ENCODE peak calls at places on chromosome 19, in five cellular contexts. H is fibroblast of villous mesenchyme, U is pancreas, N is esophagus squamous epithelium, Y is thyroid gland. D is an unnamed sample.

GRCh38 chr19:40274585-40275544 is 10.3 kb downstream of the AKT2 start:
- DNase-seq in H (no peak), Y (peak), U (no peak), N (no peak), D (no peak)

GRCh38 chr19:38298841-38299680 is 5.0 kb upstream of the C19orf33 start:
- DNase-seq in H (peak), Y (no peak), U (no peak), N (no peak), D (no peak)

GRCh38 chr19:46697142-46697960 is 19.6 kb downstream of the PRKD2 start:
- DNase-seq in Y (peak), U (peak), H (peak), N (no peak), D (no peak)

GRCh38 chr19:17982430-17982829 is 15.5 kb downstream of the KCNN1 start:
- DNase-seq in Y (no peak), N (no peak), U (no peak), H (no peak), D (no peak)

GRCh38 chr19:32020538-32020937 is 324.9 kb upstream of the ZNF507 start:
- DNase-seq in U (no peak), H (no peak), N (no peak), Y (no peak), D (no peak)

GRCh38 chr19:51687791-51688664 is 5.1 kb upstream of the SPACA6 start:
- DNase-seq in H (peak), U (no peak), N (no peak), Y (peak), D (no peak)

GRCh38 chr19:34347561-34348165 is 17.3 kb upstream of the GPI start:
- DNase-seq in U (no peak), N (no peak), H (no peak), Y (no peak), D (no peak)

GRCh38 chr19:31674503-31675186 is 325.4 kb upstream of the TSHZ3 start:
- DNase-seq in U (no peak), N (no peak), H (no peak), Y (no peak), D (no peak)

GRCh38 chr19:46753420-46754155 is 7.3 kb upstream of the STRN4 start:
- DNase-seq in N (no peak), H (peak), U (peak), Y (peak), D (no peak)

GRCh38 chr19:18291019-18291524 is 9.7 kb upstream of the JUND start:
- DNase-seq in H (no peak), N (no peak), Y (no peak), U (no peak), D (no peak)

GRCh38 chr19:41442473-41443360 is at the start of gene ERICH4:
- DNase-seq in N (no peak), Y (no peak), H (no peak), U (no peak), D (no peak)

GRCh38 chr19:1130801-1131717 is 27.3 kb downstream of the GPX4 start:
- DNase-seq in H (no peak), U (no peak), Y (no peak), N (no peak), D (no peak)

GRCh38 chr19:41413947-41414346 is 13.2 kb downstream of the B3GNT8 start:
- DNase-seq in U (no peak), H (no peak), N (no peak), Y (no peak), D (no peak)

GRCh38 chr19:57334191-57334590 is 13.9 kb downstream of the ZNF543 start:
- DNase-seq in H (peak), Y (no peak), N (no peak), U (no peak), D (no peak)

GRCh38 chr19:40269216-40269940 is 15.8 kb downstream of the AKT2 start:
- DNase-seq in Y (no peak), U (no peak), N (no peak), H (no peak), D (no peak)

GRCh38 chr19:33774751-33775150 is 21.9 kb upstream of the KCTD15 start:
- DNase-seq in U (no peak), N (no peak), Y (no peak), H (no peak), D (no peak)

GRCh38 chr19:55000761-55001160 is 34.6 kb downstream of the NLRP2 start:
- DNase-seq in N (no peak), Y (no peak), H (no peak), U (no peak), D (no peak)

GRCh38 chr19:47035127-47035494 is 13.3 kb downstream of the TMEM160 start:
- DNase-seq in H (no peak), U (no peak), N (no peak), Y (no peak), D (no peak)

GRCh38 chr19:41547569-41547968 is 28.4 kb upstream of the CEACAM21 start:
- DNase-seq in U (no peak), Y (no peak), N (no peak), H (no peak), D (no peak)

GRCh38 chr19:17332677-17333581 is 1.7 kb downstream of the ANO8 start:
- DNase-seq in H (peak), N (no peak), U (no peak), Y (no peak), D (no peak)

GRCh38 chr19:39502640-39503417 is 4.1 kb downstream of the DLL3 start:
- DNase-seq in H (peak), U (peak), Y (peak), N (no peak), D (no peak)

GRCh38 chr19:16400911-16401675 is 70.7 kb downstream of the EPS15L1 start:
- DNase-seq in U (no peak), H (no peak), Y (no peak), N (no peak), D (no peak)

GRCh38 chr19:35174226-35174625 is 19.7 kb downstream of the FXYD5 start:
- DNase-seq in U (no peak), N (no peak), Y (no peak), H (no peak), D (no peak)

GRCh38 chr19:30450101-30450500 is 77.9 kb downstream of the ZNF536 start:
- DNase-seq in U (no peak), N (no peak), H (no peak), Y (peak), D (no peak)

GRCh38 chr19:30449191-30449590 is 77.0 kb downstream of the ZNF536 start:
- DNase-seq in U (no peak), H (no peak), Y (no peak), N (no peak), D (no peak)

GRCh38 chr19:30449673-30450072 is 77.5 kb downstream of the ZNF536 start:
- DNase-seq in Y (peak), N (no peak), U (no peak), H (no peak), D (no peak)

GRCh38 chr19:30448386-30449130 is 76.4 kb downstream of the ZNF536 start:
- DNase-seq in N (no peak), H (no peak), U (no peak), Y (no peak), D (no peak)

DNA sequence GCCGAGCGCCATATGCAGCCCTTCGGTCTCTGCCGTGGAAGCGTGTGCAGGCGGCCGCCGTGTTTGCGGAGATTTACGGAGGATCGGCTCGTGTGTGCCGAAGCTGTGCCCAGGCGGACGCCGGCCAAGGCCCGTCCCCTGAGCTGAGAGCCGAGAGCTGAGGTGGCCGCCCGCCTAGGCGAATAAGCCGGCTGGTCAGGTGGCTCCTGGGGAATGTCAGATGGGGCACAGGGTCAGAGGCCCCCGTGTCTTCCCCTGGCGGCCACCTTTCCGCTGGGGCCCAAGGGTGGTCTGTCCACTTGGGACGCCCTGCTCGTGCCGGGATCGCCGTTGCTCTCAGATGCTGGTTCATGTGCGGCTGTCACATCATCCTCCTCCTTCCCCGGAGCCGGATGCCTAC is 78.8 kb downstream of the ZNF536 start:
- DNase-seq in N (no peak), Y (no peak), U (no peak), H (no peak), D (no peak)
- H3K4me3 ChIP-seq in N (peak), Y (no peak), U (no peak), H (no peak), D (no peak)

GRCh38 chr19:13104848-13105646 is 2.4 kb upstream of the LYL1 start:
- DNase-seq in N (no peak), H (no peak), U (no peak), Y (no peak), D (no peak)
- TF ChIP-seq CTCF in N (no peak), H (no peak), U (no peak), Y (no peak), D (no peak)

DNA sequence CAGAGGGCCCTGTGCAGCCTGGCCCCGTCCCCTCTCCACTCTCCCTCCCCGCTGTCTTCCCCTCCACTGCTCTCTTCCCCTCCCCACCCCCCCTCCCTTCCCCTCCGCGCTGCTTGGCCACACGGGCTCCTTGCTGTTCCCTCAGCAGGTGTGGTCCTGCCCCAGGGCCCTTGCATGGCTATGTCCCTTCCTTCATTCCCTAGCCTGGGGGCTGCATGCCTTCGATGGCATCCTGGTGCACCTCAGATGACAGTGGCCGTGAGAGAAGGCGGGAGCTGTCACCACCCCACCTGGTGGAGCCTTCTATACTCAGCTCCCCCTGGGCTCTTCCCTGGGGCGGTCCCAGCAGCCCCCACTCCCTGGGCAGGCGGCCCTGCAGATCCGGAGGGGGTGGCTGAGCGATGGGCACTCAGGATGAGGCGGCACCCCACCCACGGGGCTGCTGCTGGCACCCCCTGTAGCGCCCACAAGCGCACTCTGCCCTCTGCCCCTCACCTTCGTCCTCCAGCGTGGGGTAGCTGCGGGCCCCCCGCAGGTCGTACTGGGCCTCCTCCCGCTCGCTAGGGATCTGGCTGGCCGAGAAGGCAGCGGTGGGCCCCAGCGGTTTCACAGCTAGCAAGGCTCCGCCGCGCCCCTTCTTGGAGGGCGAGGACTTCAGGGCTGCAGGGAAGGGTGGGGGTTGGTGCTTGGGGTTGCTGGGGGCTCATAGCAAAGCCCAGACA is 17.2 kb upstream of the CACTIN start:
- DNase-seq in H (no peak), N (no peak), Y (no peak), U (no peak), D (no peak)
- H3K4me3 ChIP-seq in H (no peak), N (no peak), Y (no peak), U (no peak), D (no peak)

GRCh38 chr19:12365372-12366162 is at the start of gene ZNF442:
- DNase-seq in N (peak), H (peak), U (peak), Y (peak), D (peak)
- TF ChIP-seq CTCF in N (peak), H (peak), U (peak), Y (peak), D (peak)

DNA sequence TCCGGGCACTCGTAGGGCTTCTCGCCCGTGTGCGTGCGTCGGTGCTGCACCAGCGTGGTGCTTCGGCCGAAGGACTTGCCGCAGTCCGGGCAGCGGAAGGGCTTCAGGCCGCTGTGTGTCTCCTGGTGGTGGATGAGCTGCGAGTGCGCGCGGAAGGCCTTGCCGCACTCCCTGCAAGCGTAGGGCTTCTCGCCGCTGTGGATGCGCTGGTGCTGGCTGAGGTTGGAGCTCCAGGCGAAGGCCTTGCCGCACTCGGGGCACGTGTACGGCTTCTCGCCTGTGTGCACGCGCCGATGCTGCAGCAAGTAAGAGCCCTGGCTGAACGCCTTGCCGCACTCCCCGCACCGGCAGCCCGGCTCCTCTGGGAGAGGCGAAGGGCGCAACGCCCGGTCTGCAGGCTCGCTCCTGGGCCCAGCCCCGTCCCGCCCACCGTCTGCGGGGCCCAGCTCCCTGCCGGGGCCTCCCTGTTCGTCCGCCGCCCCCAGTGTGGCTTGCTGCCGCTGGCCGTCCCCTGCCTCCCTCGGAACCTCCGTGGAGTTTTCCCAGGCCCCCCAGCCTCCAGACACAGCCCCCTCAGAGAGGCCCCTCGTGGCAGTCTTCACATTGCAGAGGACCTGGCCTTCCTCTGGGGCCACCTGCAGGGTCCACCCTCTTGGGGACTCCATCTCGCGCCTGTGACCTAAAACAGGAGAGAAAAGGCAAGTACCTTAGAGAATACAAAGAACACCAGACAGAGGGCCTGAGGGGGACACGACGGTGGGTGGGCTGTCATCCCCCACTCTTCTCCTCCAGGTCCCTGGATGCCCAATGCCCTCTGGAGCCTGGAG is 3.9 kb upstream of the A1BG start:
- DNase-seq in U (no peak), Y (no peak), H (peak), N (no peak), D (no peak)
- H3K4me3 ChIP-seq in U (peak), Y (no peak), H (peak), N (peak), D (no peak)

DNA sequence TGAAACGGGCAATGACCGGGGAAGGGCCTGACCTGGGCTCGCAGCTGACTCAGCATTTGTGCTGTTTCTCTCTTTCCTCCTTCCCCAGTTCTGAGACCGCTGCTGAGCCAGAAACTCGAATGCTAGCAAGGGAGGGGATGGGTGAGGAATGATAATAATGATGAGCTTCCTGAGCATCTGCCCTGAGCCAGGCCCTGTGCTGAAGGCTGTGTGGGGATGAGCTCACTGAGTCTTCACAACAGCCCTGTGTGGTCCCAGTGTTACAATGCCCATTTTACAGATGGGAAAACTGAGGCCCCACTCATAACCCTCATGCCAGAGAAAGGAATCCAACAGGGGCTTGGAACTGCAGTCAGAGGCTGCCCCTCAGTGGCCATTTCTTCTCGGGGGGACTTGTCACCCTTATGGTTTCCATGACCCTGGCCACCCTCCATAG is 8.1 kb downstream of the SULT2B1 start:
- DNase-seq in H (peak), Y (no peak), N (no peak), U (no peak), D (no peak)
- TF ChIP-seq CTCF in H (peak), Y (no peak), N (no peak), U (no peak), D (no peak)

D was measured in AG09309.